ENCODE peak calls at places on chromosomes 5 and 9, in four cellular contexts. A is GM03348, Q is germinal center, B is memory B cell. S is an unnamed sample.

GRCh38 chr5:24225051-24225450 is 419.7 kb downstream of the CDH10 start:
- DNase-seq in A (peak; percentile 8), B (no peak), Q (no peak), S (no peak)

GRCh38 chr5:68251804-68252648 is 36.5 kb downstream of the PIK3R1 start:
- DNase-seq in A (peak; percentile 47), B (no peak), Q (no peak), S (no peak)

GRCh38 chr9:64773491-64773931 is 511.5 kb downstream of the FOXD4L5 start:
- DNase-seq in Q (peak; percentile 2), B (no peak), A (peak; percentile 0), S (no peak)

GRCh38 chr5:58407042-58407709 is 52.7 kb downstream of the PLK2 start:
- DNase-seq in B (no peak), A (peak; percentile 57), Q (no peak), S (no peak)

GRCh38 chr5:132176543-132176945 is 51.1 kb downstream of the P4HA2 start:
- DNase-seq in B (no peak), Q (no peak), A (no peak), S (no peak)

GRCh38 chr9:137025120-137025966 is 2.7 kb downstream of the ABCA2 start:
- DNase-seq in A (no peak), Q (peak; percentile 45), B (peak; percentile 69), S (no peak)

GRCh38 chr9:114958021-114958846 is 27.8 kb upstream of the TNFSF8 start:
- DNase-seq in B (no peak), Q (no peak), A (no peak), S (no peak)

GRCh38 chr5:1744393-1745189 is 55.0 kb downstream of the MRPL36 start:
- DNase-seq in Q (no peak), B (no peak), A (no peak), S (no peak)

GRCh38 chr5:14476791-14477435 is 104.7 kb upstream of the OTULINL start:
- DNase-seq in A (peak; percentile 51), Q (no peak), B (no peak), S (no peak)

GRCh38 chr5:51821697-51822096 is 438.4 kb downstream of the ISL1 start:
- DNase-seq in B (no peak), Q (no peak), A (no peak), S (no peak)

GRCh38 chr9:14218253-14218652 is 95.7 kb downstream of the NFIB start:
- DNase-seq in Q (no peak), B (no peak), A (no peak), S (no peak)

GRCh38 chr9:114602620-114603019 is 8.5 kb upstream of the TMEM268 start:
- DNase-seq in B (no peak), A (no peak), Q (no peak), S (no peak)

GRCh38 chr5:158511454-158511853 is 588.3 kb downstream of the EBF1 start:
- DNase-seq in A (no peak), B (peak; percentile 43), Q (peak; percentile 54), S (no peak)

GRCh38 chr9:89364664-89365531 is 46.6 kb downstream of the SECISBP2 start:
- DNase-seq in Q (no peak), B (no peak), A (no peak), S (no peak)

GRCh38 chr9:110775724-110776123 is 107.1 kb downstream of the MUSK start:
- DNase-seq in Q (no peak), A (no peak), B (no peak), S (no peak)

GRCh38 chr5:168947212-168947868 is 353.6 kb downstream of the SLIT3 start:
- DNase-seq in A (peak; percentile 78), Q (peak; percentile 54), B (no peak), S (no peak)

GRCh38 chr9:86722706-86723075 is 224.6 kb downstream of the GAS1 start:
- DNase-seq in Q (no peak), B (no peak), A (no peak), S (no peak)

GRCh38 chr5:84437673-84438315 is 53.1 kb upstream of the EDIL3 start:
- DNase-seq in Q (no peak), A (peak; percentile 51), B (no peak), S (no peak)

GRCh38 chr5:119063579-119064379 is 7.1 kb upstream of the DMXL1 start:
- DNase-seq in Q (no peak), A (no peak), B (no peak), S (no peak)

GRCh38 chr9:35675732-35676392 is 2.1 kb downstream of the CA9 start:
- DNase-seq in Q (peak; percentile 35), A (peak; percentile 52), B (no peak), S (no peak)

GRCh38 chr5:65126192-65126591 is 355.5 kb downstream of the ADAMTS6 start:
- DNase-seq in B (no peak), A (peak; percentile 57), Q (no peak), S (no peak)

GRCh38 chr5:57033103-57033502 is 81.2 kb upstream of the MIER3 start:
- DNase-seq in A (no peak), B (no peak), Q (no peak), S (no peak)

GRCh38 chr9:123375725-123376132 is 19.7 kb downstream of the CRB2 start:
- DNase-seq in B (no peak), Q (no peak), A (peak; percentile 68), S (peak; percentile 63)

GRCh38 chr5:57825026-57825683 is 342.5 kb upstream of the ACTBL2 start:
- DNase-seq in Q (no peak), A (peak; percentile 65), B (no peak), S (no peak)

GRCh38 chr5:135190345-135191083 is 156.5 kb upstream of the PITX1 start:
- DNase-seq in B (no peak), A (no peak), Q (no peak), S (no peak)

GRCh38 chr5:34545164-34545563 is 111.0 kb upstream of the RAI14 start:
- DNase-seq in Q (no peak), A (no peak), B (no peak), S (no peak)

GRCh38 chr9:117750401-117750800 is 46.2 kb downstream of the TLR4 start:
- DNase-seq in Q (no peak), B (no peak), A (no peak), S (no peak)

GRCh38 chr5:5781335-5781734 is 358.9 kb downstream of the ICE1 start:
- DNase-seq in B (no peak), A (no peak), Q (no peak), S (no peak)

GRCh38 chr5:34015120-34015807 is 7.4 kb upstream of the AMACR start:
- DNase-seq in B (no peak), Q (no peak), A (no peak), S (no peak)

GRCh38 chr5:158471179-158471924 is 612.4 kb upstream of the CLINT1 start:
- DNase-seq in B (no peak), A (no peak), Q (no peak), S (no peak)

S was measured in CMK.